ENCODE peak calls at places on chromosomes 12 and 14, in six cellular contexts. M is effector CD4-positive, alpha-beta T cell; Y is T follicular helper cell; H is NCI-H1105 treated with DMSO at 0.1 percent for 48 hours; R is activated CD4-positive, alpha-beta T cell treated with anti-CD3 and anti-CD28 coated beads, Interleukin-2, amount 50 U/mL, for 4 hours; U is smooth muscle cell of the brain vasculature. K is an unnamed sample.

GRCh38 chr12:41112903-41113302 is 75.2 kb upstream of the PDZRN4 start:
- DNase-seq in H (no peak), M (no peak), U (no peak), R (no peak), Y (no peak), K (no peak)

GRCh38 chr12:91053951-91054715 is 3.7 kb downstream of the KERA start:
- DNase-seq in Y (no peak), R (no peak), M (no peak), H (peak; percentile 22), U (peak; percentile 89), K (no peak)

GRCh38 chr12:47216150-47216677 is 136.5 kb upstream of the AMIGO2 start:
- DNase-seq in M (peak; percentile 53), Y (no peak), R (peak; percentile 65), U (no peak), H (no peak), K (no peak)

GRCh38 chr12:112443916-112444315 is 25.2 kb downstream of the PTPN11 start:
- DNase-seq in M (no peak), Y (no peak), R (no peak), H (no peak), U (no peak), K (no peak)

GRCh38 chr14:29643415-29644206 is 284.0 kb downstream of the PRKD1 start:
- DNase-seq in H (no peak), R (no peak), Y (no peak), M (no peak), U (no peak), K (no peak)

GRCh38 chr14:23935158-23935557 is 18.4 kb upstream of the DHRS4 start:
- DNase-seq in R (no peak), M (no peak), Y (no peak), U (no peak), H (no peak), K (no peak)

GRCh38 chr12:107393043-107393725 is 292.4 kb upstream of the PWP1 start:
- DNase-seq in M (no peak), U (no peak), Y (no peak), H (no peak), R (no peak), K (no peak)

GRCh38 chr14:74427651-74428050 is 1.6 kb upstream of the SYNDIG1L start:
- DNase-seq in M (no peak), U (no peak), Y (no peak), H (peak; percentile 2), R (no peak), K (no peak)

GRCh38 chr12:89345830-89346740 is 6.2 kb downstream of the DUSP6 start:
- DNase-seq in M (no peak), Y (no peak), H (peak; percentile 95), R (no peak), U (no peak), K (peak; percentile 93)

GRCh38 chr12:129119537-129119936 is 266.3 kb downstream of the GLT1D1 start:
- DNase-seq in M (no peak), R (no peak), U (no peak), H (no peak), Y (no peak), K (no peak)

K was measured in NCI-H1092 treated with DMSO at 0.1 percent for 48 hours.